ENCODE peak calls at places on chromosomes 11 and 22, in nine cellular contexts. O is fibroblast of lung, P is bronchial epithelial cell, B is foreskin fibroblast, G is psoas muscle, D is neural progenitor cell, R is uterus, Y is GM12865, W is brain microvascular endothelial cell. C is an unnamed sample.

GRCh38 chr11:34654491-34655334 is 33.8 kb downstream of the EHF start:
- DNase-seq in O (peak; percentile 53), P (peak; percentile 77), B (peak; percentile 93), G (peak; percentile 95), D (no peak), R (no peak), Y (no peak), W (peak; percentile 61), C (peak; percentile 82)

GRCh38 chr11:11780843-11781242 is 60.9 kb upstream of the USP47 start:
- DNase-seq in O (no peak), P (no peak), B (no peak), G (no peak), D (no peak), R (no peak), Y (no peak), W (no peak), C (no peak)

GRCh38 chr11:1038921-1039320 is 2.4 kb upstream of the MUC6 start:
- DNase-seq in O (no peak), P (no peak), B (no peak), G (no peak), D (no peak), R (no peak), Y (no peak), W (no peak), C (no peak)

GRCh38 chr22:18078329-18079041 is 695 bp downstream of the PEX26 start:
- DNase-seq in O (peak; percentile 26), P (no peak), B (peak; percentile 59), G (peak; percentile 72), D (no peak), R (no peak), Y (peak; percentile 84), W (no peak), C (peak; percentile 30)

GRCh38 chr11:110777765-110778164 is 65.5 kb upstream of the ARHGAP20 start:
- DNase-seq in O (peak; percentile 72), P (peak; percentile 88), B (peak; percentile 83), G (no peak), D (no peak), R (no peak), Y (peak; percentile 35), W (peak; percentile 40), C (peak; percentile 83)

GRCh38 chr22:50169181-50169759 is 1.3 kb upstream of the PANX2 start:
- DNase-seq in O (no peak), P (no peak), B (no peak), G (no peak), D (no peak), R (no peak), Y (no peak), W (no peak), C (no peak)

GRCh38 chr11:76706667-76707066 is 36.1 kb upstream of the LRRC32 start:
- DNase-seq in O (no peak), P (peak; percentile 50), B (no peak), G (peak; percentile 42), D (no peak), R (no peak), Y (no peak), W (no peak), C (no peak)

GRCh38 chr11:23730307-23730998 is 766.4 kb upstream of the LUZP2 start:
- DNase-seq in O (no peak), P (no peak), B (no peak), G (no peak), D (no peak), R (no peak), Y (no peak), W (no peak), C (no peak)

GRCh38 chr11:95705485-95706124 is 84.0 kb downstream of the FAM76B start:
- DNase-seq in O (peak; percentile 80), P (peak; percentile 75), B (peak; percentile 95), G (peak; percentile 88), D (peak; percentile 92), R (peak; percentile 88), Y (peak; percentile 88), W (peak; percentile 83), C (peak; percentile 88)

GRCh38 chr11:105458071-105458470 is 151.8 kb upstream of the GRIA4 start:
- DNase-seq in O (no peak), P (no peak), B (no peak), G (no peak), D (no peak), R (no peak), Y (no peak), W (no peak), C (no peak)

GRCh38 chr11:65013692-65014145 is 241 bp upstream of the ARL2 start:
- DNase-seq in O (peak; percentile 87), P (peak; percentile 66), B (peak; percentile 96), G (peak; percentile 96), D (peak; percentile 98), R (peak; percentile 93), Y (peak; percentile 96), W (peak; percentile 79), C (peak; percentile 83)

GRCh38 chr22:21074092-21074715 is 28.5 kb downstream of the LRRC74B start:
- DNase-seq in O (peak; percentile 83), P (peak; percentile 92), B (peak; percentile 81), G (no peak), D (no peak), R (no peak), Y (no peak), W (peak; percentile 39), C (peak; percentile 87)

DNA sequence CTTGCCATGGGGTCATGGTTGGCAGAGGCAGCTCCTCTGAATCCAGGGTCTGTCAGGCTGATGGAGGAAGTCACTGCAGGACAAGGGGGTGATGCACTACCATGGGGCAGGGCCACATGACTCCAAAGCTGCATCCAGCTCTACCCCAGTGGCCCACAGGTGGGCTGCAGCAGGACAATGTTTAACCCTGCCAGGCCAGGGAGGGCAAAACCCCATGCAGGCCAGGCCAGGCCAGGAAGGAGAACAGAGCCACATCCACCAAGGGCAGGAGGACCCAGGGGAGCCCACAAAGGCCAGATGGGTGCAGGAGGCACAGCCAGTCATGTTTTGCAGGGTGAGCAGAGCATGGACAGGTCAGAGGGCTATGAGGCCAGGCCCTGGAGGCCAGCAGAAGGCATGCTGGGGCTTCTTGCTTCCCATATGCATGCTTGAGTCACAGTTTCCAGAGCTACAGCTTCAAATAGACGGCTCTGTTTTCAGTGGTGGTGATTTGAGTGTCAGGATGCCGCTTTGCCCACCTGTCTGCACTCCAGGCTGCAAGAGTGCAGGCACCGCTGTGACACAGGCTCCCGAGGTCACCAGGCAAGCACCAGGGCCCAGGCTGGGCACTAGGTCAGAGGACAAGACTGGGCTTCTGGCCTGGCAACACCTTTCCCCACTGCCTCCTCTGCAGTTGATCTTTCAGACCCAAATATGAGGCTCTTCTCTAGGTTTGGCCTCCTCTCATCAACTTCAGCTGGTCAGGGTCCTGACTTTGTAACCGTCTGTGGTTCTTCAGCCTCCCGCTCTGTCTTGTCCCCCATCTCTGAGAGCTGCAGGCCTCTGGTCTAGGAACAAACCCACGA is 22.9 kb downstream of the RSPH14 start:
- DNase-seq in O (no peak), P (no peak), B (no peak), G (peak; percentile 36), D (no peak), R (no peak), Y (no peak), W (no peak), C (no peak)
- H3K4me3 ChIP-seq in O (no peak overlapping the region), P (no peak overlapping the region), B (no peak overlapping the region), G (no peak overlapping the region), D (no peak overlapping the region), R (no peak overlapping the region), Y (no peak overlapping the region), W (no peak overlapping the region), C (no peak overlapping the region)

GRCh38 chr11:71252782-71253730 is 679 bp upstream of the SHANK2 start:
- DNase-seq in O (peak; percentile 56), P (peak; percentile 88), B (peak; percentile 64), G (no peak), D (peak; percentile 67), R (no peak), Y (no peak), W (peak; percentile 35), C (peak; percentile 83)
- TF ChIP-seq CTCF in O (no peak), P (no peak), B (no peak), G (no peak), D (no peak), R (no peak), Y (no peak), W (no peak), C (no peak)

DNA sequence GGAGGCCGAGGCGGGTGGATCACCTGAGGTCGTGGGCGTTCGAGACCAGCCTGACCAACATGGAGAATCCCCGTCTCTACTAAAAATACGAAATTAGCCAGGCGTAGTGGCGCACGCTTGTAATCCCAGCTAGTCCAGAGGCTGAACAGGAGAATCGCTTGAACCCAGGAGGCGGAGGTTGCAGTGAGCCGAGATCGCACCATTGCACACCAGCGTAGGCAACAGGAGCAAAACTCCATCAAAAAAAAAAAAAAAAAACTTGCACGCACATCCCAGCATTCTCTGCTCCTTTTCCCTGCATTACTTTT is 934 bp upstream of the ATL3 start:
- DNase-seq in O (no peak), P (no peak), B (no peak), G (no peak), D (no peak), R (no peak), Y (no peak), W (no peak), C (no peak)
- H3K4me3 ChIP-seq in O (no peak overlapping the region), P (no peak overlapping the region), B (no peak overlapping the region), G (peak overlapping the region; percentile 92), D (no peak overlapping the region), R (no peak overlapping the region), Y (no peak overlapping the region), W (no peak overlapping the region), C (no peak overlapping the region)

GRCh38 chr11:73372371-73372993 is 3.7 kb upstream of the RELT start:
- DNase-seq in O (no peak), P (peak; percentile 21), B (peak; percentile 60), G (no peak), D (peak; percentile 50), R (no peak), Y (peak; percentile 37), W (peak; percentile 21), C (no peak)
- TF ChIP-seq CTCF in O (no peak), P (peak; percentile 29), B (peak; percentile 11), G (peak; percentile 18), D (peak; percentile 40), R (no peak), Y (peak; percentile 20), W (peak; percentile 48), C (peak; percentile 21)

GRCh38 chr11:31816467-31817053 is 5.4 kb upstream of the PAX6 start:
- DNase-seq in O (no peak), P (no peak), B (no peak), G (no peak), D (peak; percentile 39), R (no peak), Y (no peak), W (no peak), C (no peak)
- H3K4me3 ChIP-seq in O (peak overlapping the region; percentile 35), P (no peak overlapping the region), B (no peak overlapping the region), G (peak overlapping the region; percentile 62), D (peak overlapping the region; percentile 91), R (no peak overlapping the region), Y (no peak overlapping the region), W (no peak overlapping the region), C (no peak overlapping the region)

C was measured in fibroblast of mammary gland.